ENCODE peak calls at places on chromosome 20, in eight cellular contexts. B is AG09309; R is small intestine; G is NCI-H1694 treated with DMSO at 0.1 percent for 48 hours; W is substantia nigra; U is mesothelial cell of epicardium; Z is transverse colon; P is CD8-positive, alpha-beta T cell. N is an unnamed sample.

GRCh38 chr20:5652626-5653573 is 97.3 kb upstream of the SHLD1 start:
- DNase-seq in G (no peak), Z (no peak), P (no peak), R (no peak), U (no peak), W (no peak), B (peak), N (peak)

GRCh38 chr20:48686238-48687096 is 141.3 kb downstream of the PREX1 start:
- DNase-seq in G (no peak), P (no peak), W (no peak), U (no peak), B (peak), Z (no peak), R (peak), N (peak)

GRCh38 chr20:38961530-38962043 is 557 bp upstream of the DHX35 start:
- DNase-seq in U (no peak), G (no peak), B (no peak), W (no peak), R (no peak), Z (no peak), P (no peak), N (no peak)

GRCh38 chr20:50977066-50978045 is 18.7 kb downstream of the MOCS3 start:
- DNase-seq in G (no peak), B (no peak), Z (no peak), U (no peak), R (no peak), P (no peak), W (no peak), N (no peak)

GRCh38 chr20:24871429-24872213 is 77.4 kb upstream of the CST7 start:
- DNase-seq in W (no peak), G (no peak), B (no peak), U (no peak), Z (no peak), P (no peak), R (no peak), N (no peak)

GRCh38 chr20:4082406-4083102 is 67.2 kb upstream of the RNF24 start:
- DNase-seq in P (peak), G (no peak), U (no peak), B (no peak), Z (peak), W (no peak), R (no peak), N (peak)

GRCh38 chr20:792248-792647 is 23.9 kb upstream of the SLC52A3 start:
- DNase-seq in Z (no peak), B (no peak), W (no peak), R (no peak), U (no peak), G (no peak), P (no peak), N (no peak)

GRCh38 chr20:37845261-37845681 is 57.7 kb upstream of the VSTM2L start:
- DNase-seq in R (peak), G (no peak), B (no peak), U (no peak), W (no peak), Z (no peak), P (no peak), N (no peak)

GRCh38 chr20:3777726-3778629 is 3.3 kb downstream of the SPEF1 start:
- DNase-seq in G (peak), Z (peak), W (no peak), R (peak), B (no peak), U (no peak), P (peak), N (no peak)

GRCh38 chr20:17543531-17543961 is 12.4 kb upstream of the BFSP1 start:
- DNase-seq in W (no peak), P (no peak), B (no peak), R (no peak), U (no peak), Z (no peak), G (no peak), N (peak)

GRCh38 chr20:17169575-17170136 is 57.2 kb upstream of the PCSK2 start:
- DNase-seq in P (no peak), W (no peak), U (no peak), R (peak), B (no peak), Z (no peak), G (peak), N (no peak)

GRCh38 chr20:1313236-1313964 is 15.5 kb downstream of the SDCBP2 start:
- DNase-seq in R (peak), B (no peak), Z (peak), G (peak), U (peak), P (peak), W (peak), N (peak)

GRCh38 chr20:41367956-41368355 is 1.3 kb upstream of the EMILIN3 start:
- DNase-seq in U (no peak), P (no peak), Z (no peak), B (no peak), G (no peak), R (no peak), W (no peak), N (no peak)

GRCh38 chr20:52665441-52665840 is 306.7 kb upstream of the TSHZ2 start:
- DNase-seq in G (no peak), P (no peak), U (no peak), Z (no peak), W (no peak), B (no peak), R (no peak), N (no peak)

GRCh38 chr20:40265872-40266533 is 423.0 kb downstream of the MAFB start:
- DNase-seq in U (no peak), P (no peak), W (no peak), G (peak), R (peak), B (no peak), Z (peak), N (peak)

GRCh38 chr20:23141016-23141415 is 54.9 kb upstream of the CD93 start:
- DNase-seq in W (no peak), U (no peak), P (no peak), B (no peak), Z (no peak), R (no peak), G (no peak), N (no peak)

GRCh38 chr20:22815584-22815983 is 219.5 kb upstream of the SSTR4 start:
- DNase-seq in P (no peak), R (no peak), W (no peak), B (no peak), U (no peak), G (no peak), Z (no peak), N (no peak)

GRCh38 chr20:49676581-49677291 is 36.9 kb downstream of the B4GALT5 start:
- DNase-seq in P (peak), G (no peak), Z (peak), B (no peak), R (peak), U (no peak), W (no peak), N (no peak)

GRCh38 chr20:8375898-8376297 is 243.8 kb downstream of the PLCB1 start:
- DNase-seq in R (no peak), Z (no peak), B (no peak), U (no peak), W (no peak), P (no peak), G (no peak), N (no peak)